ENCODE peak calls at places on chromosome 10, in four cellular contexts. X, U, V and Z are unnamed samples.

GRCh38 chr10:108597657-108598319 is 1325.5 kb downstream of the XPNPEP1 start:
- DNase-seq in X (no peak), U (no peak), V (no peak), Z (peak; percentile 2)

GRCh38 chr10:8360365-8360764 is 305.9 kb downstream of the GATA3 start:
- DNase-seq in X (no peak), U (no peak), V (no peak), Z (no peak)

GRCh38 chr10:11162828-11163599 is 145.3 kb downstream of the CELF2 start:
- DNase-seq in X (no peak), U (no peak), V (no peak), Z (no peak)

GRCh38 chr10:98467506-98468318 is 21.0 kb upstream of the HPS1 start:
- DNase-seq in X (peak; percentile 89), U (peak; percentile 90), V (peak; percentile 83), Z (peak; percentile 79)

GRCh38 chr10:8498881-8499280 is 444.4 kb downstream of the GATA3 start:
- DNase-seq in X (no peak), U (no peak), V (no peak), Z (no peak)

GRCh38 chr10:3173173-3173878 is 744 bp upstream of the PITRM1 start:
- DNase-seq in X (peak; percentile 93), U (peak; percentile 58), V (no peak), Z (no peak)

GRCh38 chr10:58237014-58237830 is 30.5 kb downstream of the IPMK start:
- DNase-seq in X (peak; percentile 59), U (peak; percentile 70), V (peak; percentile 92), Z (peak; percentile 78)

GRCh38 chr10:35096312-35096711 is 6.2 kb upstream of the CUL2 start:
- DNase-seq in X (no peak), U (no peak), V (no peak), Z (no peak)

GRCh38 chr10:129642427-129642826 is 175.4 kb downstream of the MGMT start:
- DNase-seq in X (peak; percentile 10), U (no peak), V (no peak), Z (peak; percentile 91)

GRCh38 chr10:78972160-78972946 is 96.4 kb upstream of the ZMIZ1 start:
- DNase-seq in X (peak; percentile 31), U (peak; percentile 48), V (peak; percentile 83), Z (peak; percentile 80)

GRCh38 chr10:132536241-132536963 is 1.2 kb upstream of the INPP5A start:
- DNase-seq in X (no peak), U (no peak), V (no peak), Z (no peak)

GRCh38 chr10:49387029-49387428 is 8.9 kb downstream of the DRGX start:
- DNase-seq in X (no peak), U (no peak), V (peak; percentile 94), Z (no peak)

GRCh38 chr10:6141296-6142151 is 52.7 kb downstream of the RBM17 start:
- DNase-seq in X (no peak), U (peak; percentile 48), V (peak; percentile 92), Z (no peak)

GRCh38 chr10:114615600-114616007 is 42.5 kb downstream of the ABLIM1 start:
- DNase-seq in X (no peak), U (no peak), V (no peak), Z (no peak)

GRCh38 chr10:10910634-10911033 is 107.0 kb upstream of the CELF2 start:
- DNase-seq in X (no peak), U (no peak), V (peak; percentile 21), Z (no peak)

GRCh38 chr10:122664501-122664900 is 35.1 kb downstream of the C10orf120 start:
- DNase-seq in X (no peak), U (no peak), V (no peak), Z (no peak)

GRCh38 chr10:28494420-28494819 is 38.5 kb upstream of the WAC start:
- DNase-seq in X (no peak), U (no peak), V (no peak), Z (no peak)

GRCh38 chr10:33897255-33897893 is 562.9 kb upstream of the NRP1 start:
- DNase-seq in X (no peak), U (no peak), V (peak; percentile 67), Z (no peak)
- H3K4me2 ChIP-seq in X (no peak overlapping the region), U (no peak overlapping the region), V (no peak overlapping the region), Z (no peak overlapping the region)

DNA sequence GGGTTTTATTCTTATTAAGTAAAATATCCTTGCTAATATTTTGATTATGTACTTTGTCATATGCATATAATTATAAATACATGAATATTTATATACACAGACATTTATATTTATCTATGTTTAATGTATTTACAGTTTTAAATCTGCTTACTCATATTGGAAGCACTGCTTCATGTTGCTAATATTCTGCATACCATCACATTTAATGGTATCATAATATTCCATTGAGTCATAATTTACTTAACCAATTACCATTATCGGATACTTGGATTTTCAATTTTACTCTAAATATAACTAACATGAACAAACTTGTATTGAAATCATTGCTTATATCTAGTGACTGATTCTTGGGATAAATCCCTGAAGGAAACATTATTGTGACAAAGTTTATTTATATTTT is 155.2 kb downstream of the MBL2 start:
- DNase-seq in X (no peak), U (no peak), V (peak; percentile 63), Z (no peak)
- H3K4me2 ChIP-seq in X (no peak overlapping the region), U (no peak overlapping the region), V (no peak overlapping the region), Z (no peak overlapping the region)

DNA sequence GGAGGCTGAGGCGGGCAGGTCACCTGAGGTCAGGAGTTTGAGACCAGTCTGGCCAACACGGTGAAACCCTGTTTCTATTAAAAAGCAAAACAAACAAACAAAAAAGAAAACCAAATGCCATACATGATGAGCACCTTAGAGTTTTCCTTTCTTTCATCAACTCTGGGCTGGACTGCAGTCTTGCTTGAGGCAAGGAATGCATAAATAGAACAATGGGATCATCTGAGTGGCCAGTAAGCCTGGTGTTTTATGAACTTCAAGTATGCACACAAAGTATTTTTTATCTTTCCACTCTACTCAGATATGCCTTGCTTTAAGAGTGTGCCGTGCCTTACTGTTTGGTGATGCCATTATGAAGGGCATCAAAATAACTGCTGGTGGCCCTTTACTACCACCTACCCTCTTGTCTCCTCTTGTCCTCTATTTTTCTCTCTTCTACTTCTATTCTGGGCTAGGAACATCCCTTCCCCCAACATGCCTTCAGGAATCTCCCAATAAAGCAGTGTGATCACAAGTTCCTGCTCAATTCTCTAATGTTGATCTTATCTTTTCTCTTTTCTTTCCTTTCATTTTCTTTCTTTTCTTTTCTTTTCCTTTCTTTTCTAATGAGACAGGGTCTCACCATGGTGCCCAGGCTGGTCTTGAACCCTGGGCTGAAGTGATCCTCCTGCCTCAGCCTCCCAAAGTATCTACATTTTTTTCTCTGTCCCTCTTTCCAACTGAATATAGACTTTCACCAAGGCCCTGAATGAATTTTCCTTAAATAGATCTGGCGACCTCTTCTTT is 10.2 kb downstream of the SCD start:
- DNase-seq in X (no peak), U (no peak), V (no peak), Z (no peak)
- H3K4me2 ChIP-seq in X (no peak overlapping the region), U (peak overlapping the region; percentile 29), V (no peak overlapping the region), Z (peak overlapping the region; percentile 30)

GRCh38 chr10:123995461-123996131 is 97.8 kb downstream of the CHST15 start:
- DNase-seq in X (peak; percentile 67), U (peak; percentile 90), V (peak; percentile 66), Z (peak; percentile 49)

GRCh38 chr10:123995082-123995460 is 98.3 kb downstream of the CHST15 start:
- DNase-seq in X (peak; percentile 32), U (peak; percentile 38), V (peak; percentile 2), Z (no peak)

GRCh38 chr10:123997013-123997412 is 96.4 kb downstream of the CHST15 start:
- DNase-seq in X (no peak), U (no peak), V (no peak), Z (no peak)

GRCh38 chr10:123997486-123998196 is 95.8 kb downstream of the CHST15 start:
- DNase-seq in X (no peak), U (no peak), V (peak; percentile 87), Z (peak; percentile 10)

GRCh38 chr10:123996302-123996701 is 97.1 kb downstream of the CHST15 start:
- DNase-seq in X (no peak), U (no peak), V (no peak), Z (no peak)
- H3K4me2 ChIP-seq in X (peak overlapping the region; percentile 94), U (peak overlapping the region; percentile 89), V (no peak overlapping the region), Z (no peak overlapping the region)